ENCODE peak calls at places on chromosomes 1 and 21, in seven cellular contexts. N is GM23338; W is CD4-positive, alpha-beta T cell; Y is HCT116; X is dorsolateral prefrontal cortex; U is vagina; F is lower leg skin. Q is an unnamed sample.
A peak's percentile ranks its signal among the peaks of the same experiment; 100 is the strongest.

GRCh38 chr1:25922064-25922632 is 15.9 kb upstream of the STMN1 start:
- DNase-seq in N (peak; percentile 84), W (no peak), Y (no peak), X (no peak), U (no peak), F (no peak), Q (no peak)

GRCh38 chr1:20199840-20200239 is 13.5 kb upstream of the PLA2G2C start:
- DNase-seq in N (no peak), W (no peak), Y (no peak), X (no peak), U (no peak), F (no peak), Q (no peak)

GRCh38 chr1:220113136-220113695 is 19.3 kb downstream of the IARS2 start:
- DNase-seq in N (peak; percentile 73), W (no peak), Y (no peak), X (no peak), U (no peak), F (no peak), Q (no peak)

GRCh38 chr1:7650801-7651200 is 120.3 kb upstream of the VAMP3 start:
- DNase-seq in N (peak; percentile 59), W (no peak), Y (no peak), X (no peak), U (no peak), F (no peak), Q (no peak)

GRCh38 chr1:53220171-53220961 is at the start of gene CZIB:
- DNase-seq in N (peak; percentile 96), W (peak; percentile 86), Y (peak; percentile 92), X (peak; percentile 94), U (no peak), F (peak; percentile 98), Q (peak; percentile 96)

GRCh38 chr1:202144510-202145324 is at the start of gene ARL8A:
- DNase-seq in N (peak; percentile 75), W (peak; percentile 58), Y (no peak), X (peak; percentile 68), U (no peak), F (peak; percentile 94), Q (peak; percentile 68)

GRCh38 chr1:208387908-208388756 is 143.9 kb upstream of the PLXNA2 start:
- DNase-seq in N (no peak), W (no peak), Y (no peak), X (no peak), U (no peak), F (no peak), Q (no peak)

GRCh38 chr1:151435174-151435573 is 24.1 kb downstream of the POGZ start:
- DNase-seq in N (no peak), W (no peak), Y (no peak), X (no peak), U (no peak), F (no peak), Q (no peak)

GRCh38 chr21:43295016-43295958 is 126.5 kb downstream of the CRYAA start:
- DNase-seq in N (no peak), W (no peak), Y (no peak), X (no peak), U (no peak), F (no peak), Q (no peak)

GRCh38 chr21:41567901-41568510 is 60.0 kb upstream of the TMPRSS2 start:
- DNase-seq in N (no peak), W (no peak), Y (no peak), X (no peak), U (peak; percentile 64), F (peak; percentile 65), Q (no peak)

GRCh38 chr1:188128761-188129160 is 1300.0 kb downstream of the PLA2G4A start:
- DNase-seq in N (peak; percentile 2), W (no peak), Y (no peak), X (no peak), U (no peak), F (no peak), Q (no peak)

GRCh38 chr1:81695741-81696140 is 105.0 kb upstream of the ADGRL2 start:
- DNase-seq in N (no peak), W (no peak), Y (no peak), X (no peak), U (no peak), F (no peak), Q (no peak)

GRCh38 chr1:38050397-38051141 is 4.0 kb upstream of the POU3F1 start:
- DNase-seq in N (no peak), W (no peak), Y (no peak), X (no peak), U (no peak), F (no peak), Q (no peak)

GRCh38 chr1:5977494-5978444 is 14.5 kb downstream of the NPHP4 start:
- DNase-seq in N (no peak), W (no peak), Y (no peak), X (peak; percentile 25), U (no peak), F (no peak), Q (no peak)

DNA sequence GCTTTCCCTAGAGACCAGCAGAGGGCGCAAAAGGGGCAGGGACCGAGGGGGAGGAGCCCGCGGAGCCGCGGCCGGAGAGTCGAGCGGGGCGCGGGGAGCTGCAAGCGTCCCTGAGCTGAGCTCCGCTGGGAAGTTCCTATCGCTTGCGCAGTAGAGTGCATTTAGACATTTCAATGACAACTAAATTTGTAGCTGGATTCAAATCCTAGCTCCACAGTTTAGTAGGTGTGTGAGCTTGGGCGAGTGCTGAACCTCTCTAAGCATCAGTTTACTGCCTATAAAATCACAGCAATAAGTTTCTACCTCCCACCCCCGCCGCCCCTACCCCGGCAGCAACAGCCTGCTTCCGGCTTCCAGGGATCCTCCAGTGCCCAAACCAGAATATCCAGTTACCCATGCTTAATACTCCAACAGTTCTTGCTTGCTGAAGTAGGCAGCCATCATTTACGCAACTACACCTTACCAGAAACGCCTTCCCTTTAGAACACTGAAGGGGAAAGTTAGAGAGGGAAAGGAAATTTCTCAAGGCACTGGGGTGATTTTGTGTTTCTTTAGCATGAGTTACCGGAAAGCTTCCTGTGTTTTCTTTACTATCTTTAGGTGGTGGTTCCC is 9.1 kb downstream of the TLR5 start:
- DNase-seq in N (peak; percentile 95), W (peak; percentile 73), Y (peak; percentile 74), X (peak; percentile 77), U (no peak), F (peak; percentile 97), Q (peak; percentile 69)
- TF ChIP-seq CTCF in N (peak; percentile 94), W (peak; percentile 95), Y (peak; percentile 82), X (peak; percentile 96), U (no peak), F (no peak), Q (peak; percentile 97)

GRCh38 chr1:236168716-236169429 is 26.5 kb downstream of the GPR137B start:
- DNase-seq in N (peak; percentile 62), W (no peak), Y (no peak), X (no peak), U (no peak), F (peak; percentile 93), Q (no peak)
- TF ChIP-seq CTCF in N (peak; percentile 73), W (no peak), Y (peak; percentile 5), X (no peak), U (no peak), F (no peak), Q (no peak)

GRCh38 chr1:155226910-155227260 is 18.4 kb downstream of the MTX1 start:
- DNase-seq in N (peak; percentile 70), W (no peak), Y (no peak), X (peak; percentile 53), U (no peak), F (no peak), Q (no peak)
- TF ChIP-seq CTCF in N (no peak), W (peak; percentile 66), Y (peak; percentile 18), X (no peak), U (no peak), F (no peak), Q (peak; percentile 43)

GRCh38 chr1:226062558-226063361 is at the start of gene H3-3A:
- DNase-seq in N (peak; percentile 97), W (peak; percentile 99), Y (peak; percentile 79), X (peak; percentile 97), U (peak; percentile 97), F (peak; percentile 100), Q (peak; percentile 98)
- TF ChIP-seq CTCF in N (no peak), W (no peak), Y (no peak), X (peak; percentile 13), U (no peak), F (no peak), Q (no peak)

DNA sequence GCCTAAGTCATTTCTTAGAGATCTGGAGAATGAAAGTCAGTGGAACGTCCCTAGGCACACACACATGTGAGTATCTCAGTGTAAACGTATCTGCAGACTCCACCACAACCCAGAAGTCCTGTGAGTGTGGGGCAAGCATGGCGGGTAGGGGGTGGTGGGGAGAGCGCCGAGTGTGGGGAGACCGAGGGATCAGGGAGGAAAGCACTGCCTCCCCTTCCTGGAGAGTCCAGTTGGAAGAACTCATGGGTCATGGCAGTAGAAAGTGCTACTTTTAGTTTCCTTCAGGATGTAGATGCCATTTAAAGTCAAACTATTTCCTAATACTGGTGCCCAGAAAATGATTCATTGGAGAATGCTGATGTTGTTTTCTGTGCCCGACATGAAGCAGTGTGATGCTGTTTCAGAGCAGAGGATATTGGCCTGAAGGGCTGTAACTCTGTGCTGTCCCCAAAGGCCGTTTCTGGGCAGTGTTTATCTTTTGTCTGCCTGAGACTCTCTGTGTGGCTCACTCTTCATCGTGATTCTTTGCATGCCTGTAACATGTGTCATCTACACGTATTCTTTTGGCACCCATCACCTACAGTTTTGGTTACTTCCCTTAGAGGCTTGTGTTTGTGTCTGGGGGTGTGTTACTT is 45.7 kb upstream of the TSPAN2 start:
- DNase-seq in N (no peak), W (no peak), Y (peak; percentile 22), X (no peak), U (no peak), F (no peak), Q (no peak)
- TF ChIP-seq CTCF in N (no peak), W (no peak), Y (no peak), X (no peak), U (no peak), F (no peak), Q (no peak)

GRCh38 chr1:155978325-155978972 is at the start of gene ARHGEF2:
- DNase-seq in N (peak; percentile 97), W (peak; percentile 68), Y (no peak), X (peak; percentile 62), U (no peak), F (peak; percentile 97), Q (peak; percentile 67)
- TF ChIP-seq CTCF in N (peak; percentile 54), W (peak; percentile 21), Y (no peak), X (no peak), U (no peak), F (no peak), Q (no peak)

GRCh38 chr1:41407666-41408252 is 46.5 kb downstream of the FOXO6 start:
- DNase-seq in N (no peak), W (no peak), Y (no peak), X (no peak), U (no peak), F (no peak), Q (no peak)

GRCh38 chr1:41410462-41410861 is 49.2 kb downstream of the FOXO6 start:
- DNase-seq in N (no peak), W (no peak), Y (no peak), X (no peak), U (no peak), F (no peak), Q (no peak)

GRCh38 chr1:41411229-41411628 is 50.0 kb downstream of the FOXO6 start:
- DNase-seq in N (no peak), W (no peak), Y (no peak), X (no peak), U (no peak), F (no peak), Q (no peak)

GRCh38 chr1:41412748-41413147 is 51.5 kb downstream of the FOXO6 start:
- DNase-seq in N (no peak), W (no peak), Y (no peak), X (no peak), U (no peak), F (no peak), Q (no peak)

GRCh38 chr1:41408691-41409090 is 47.5 kb downstream of the FOXO6 start:
- DNase-seq in N (no peak), W (no peak), Y (no peak), X (no peak), U (no peak), F (no peak), Q (no peak)
- TF ChIP-seq CTCF in N (no peak), W (no peak), Y (no peak), X (no peak), U (no peak), F (no peak), Q (no peak)